ENCODE peak calls at places on chromosomes 12 and 14, in six cellular contexts. One of them, this sample, is unnamed.

GRCh38 chr12:82937151-82937550 is 250.4 kb downstream of the TMTC2 start:
- DNase-seq in stimulated activated CD8-positive, alpha-beta memory T cell treated with anti-CD3 and anti-CD28 coated beads, Interleukin-4, amount 100 ng/mL, for 1 hour: no peak
- DNase-seq in RKO: no peak
- DNase-seq in cardiac muscle cell: peak
- DNase-seq in testis: no peak
- DNase-seq in mesenchymal stem cell: no peak
- DNase-seq in this sample: no peak

GRCh38 chr12:103268831-103269514 is 226.8 kb downstream of the C12orf42 start:
- DNase-seq in cardiac muscle cell: no peak
- DNase-seq in mesenchymal stem cell: no peak
- DNase-seq in stimulated activated CD8-positive, alpha-beta memory T cell treated with anti-CD3 and anti-CD28 coated beads, Interleukin-4, amount 100 ng/mL, for 1 hour: no peak
- DNase-seq in RKO: no peak
- DNase-seq in testis: no peak
- DNase-seq in this sample: no peak

GRCh38 chr14:103281496-103282231 is 52.4 kb upstream of the EIF5 start:
- DNase-seq in RKO: peak
- DNase-seq in testis: peak
- DNase-seq in mesenchymal stem cell: peak
- DNase-seq in stimulated activated CD8-positive, alpha-beta memory T cell treated with anti-CD3 and anti-CD28 coated beads, Interleukin-4, amount 100 ng/mL, for 1 hour: no peak
- DNase-seq in cardiac muscle cell: peak
- DNase-seq in this sample: peak

GRCh38 chr12:32290411-32290810 is 108.9 kb upstream of the FGD4 start:
- DNase-seq in mesenchymal stem cell: no peak
- DNase-seq in cardiac muscle cell: peak
- DNase-seq in testis: no peak
- DNase-seq in stimulated activated CD8-positive, alpha-beta memory T cell treated with anti-CD3 and anti-CD28 coated beads, Interleukin-4, amount 100 ng/mL, for 1 hour: no peak
- DNase-seq in RKO: no peak
- DNase-seq in this sample: peak

GRCh38 chr12:114933428-114934160 is 249.6 kb upstream of the TBX3 start:
- DNase-seq in stimulated activated CD8-positive, alpha-beta memory T cell treated with anti-CD3 and anti-CD28 coated beads, Interleukin-4, amount 100 ng/mL, for 1 hour: no peak
- DNase-seq in testis: no peak
- DNase-seq in RKO: peak
- DNase-seq in mesenchymal stem cell: peak
- DNase-seq in cardiac muscle cell: peak
- DNase-seq in this sample: peak

GRCh38 chr14:90602088-90602687 is 205.4 kb downstream of the CALM1 start:
- DNase-seq in testis: no peak
- DNase-seq in mesenchymal stem cell: no peak
- DNase-seq in cardiac muscle cell: no peak
- DNase-seq in stimulated activated CD8-positive, alpha-beta memory T cell treated with anti-CD3 and anti-CD28 coated beads, Interleukin-4, amount 100 ng/mL, for 1 hour: no peak
- DNase-seq in RKO: no peak
- DNase-seq in this sample: no peak

GRCh38 chr12:125111403-125111802 is 46.2 kb downstream of the AACS start:
- DNase-seq in testis: no peak
- DNase-seq in stimulated activated CD8-positive, alpha-beta memory T cell treated with anti-CD3 and anti-CD28 coated beads, Interleukin-4, amount 100 ng/mL, for 1 hour: no peak
- DNase-seq in mesenchymal stem cell: no peak
- DNase-seq in cardiac muscle cell: peak
- DNase-seq in RKO: no peak
- DNase-seq in this sample: no peak

GRCh38 chr12:55716582-55717396 is 943 bp downstream of the BLOC1S1 start:
- DNase-seq in RKO: peak
- DNase-seq in mesenchymal stem cell: no peak
- DNase-seq in stimulated activated CD8-positive, alpha-beta memory T cell treated with anti-CD3 and anti-CD28 coated beads, Interleukin-4, amount 100 ng/mL, for 1 hour: no peak
- DNase-seq in cardiac muscle cell: no peak
- DNase-seq in testis: no peak
- DNase-seq in this sample: no peak

GRCh38 chr14:26738571-26738970 is 140.7 kb upstream of the NOVA1 start:
- DNase-seq in RKO: no peak
- DNase-seq in testis: no peak
- DNase-seq in stimulated activated CD8-positive, alpha-beta memory T cell treated with anti-CD3 and anti-CD28 coated beads, Interleukin-4, amount 100 ng/mL, for 1 hour: no peak
- DNase-seq in mesenchymal stem cell: no peak
- DNase-seq in cardiac muscle cell: peak
- DNase-seq in this sample: no peak

GRCh38 chr12:991350-992278 is 591 bp downstream of the ERC1 start:
- DNase-seq in RKO: peak
- DNase-seq in mesenchymal stem cell: peak
- DNase-seq in testis: peak
- DNase-seq in stimulated activated CD8-positive, alpha-beta memory T cell treated with anti-CD3 and anti-CD28 coated beads, Interleukin-4, amount 100 ng/mL, for 1 hour: no peak
- DNase-seq in cardiac muscle cell: no peak
- DNase-seq in this sample: no peak

GRCh38 chr14:28152453-28153044 is 614.0 kb upstream of the FOXG1 start:
- DNase-seq in testis: no peak
- DNase-seq in stimulated activated CD8-positive, alpha-beta memory T cell treated with anti-CD3 and anti-CD28 coated beads, Interleukin-4, amount 100 ng/mL, for 1 hour: no peak
- DNase-seq in cardiac muscle cell: no peak
- DNase-seq in RKO: no peak
- DNase-seq in mesenchymal stem cell: no peak
- DNase-seq in this sample: no peak

GRCh38 chr14:22391908-22392307 is 197.1 kb downstream of the DAD1 start:
- DNase-seq in RKO: peak
- DNase-seq in stimulated activated CD8-positive, alpha-beta memory T cell treated with anti-CD3 and anti-CD28 coated beads, Interleukin-4, amount 100 ng/mL, for 1 hour: no peak
- DNase-seq in cardiac muscle cell: peak
- DNase-seq in testis: peak
- DNase-seq in mesenchymal stem cell: peak
- DNase-seq in this sample: peak

GRCh38 chr14:70888681-70889175 is 18.5 kb upstream of the PCNX1 start:
- DNase-seq in RKO: no peak
- DNase-seq in testis: no peak
- DNase-seq in cardiac muscle cell: peak
- DNase-seq in mesenchymal stem cell: peak
- DNase-seq in stimulated activated CD8-positive, alpha-beta memory T cell treated with anti-CD3 and anti-CD28 coated beads, Interleukin-4, amount 100 ng/mL, for 1 hour: no peak
- DNase-seq in this sample: peak

GRCh38 chr12:25052191-25053020 is 103.5 kb upstream of the BCAT1 start:
- DNase-seq in mesenchymal stem cell: no peak
- DNase-seq in cardiac muscle cell: peak
- DNase-seq in testis: no peak
- DNase-seq in RKO: no peak
- DNase-seq in stimulated activated CD8-positive, alpha-beta memory T cell treated with anti-CD3 and anti-CD28 coated beads, Interleukin-4, amount 100 ng/mL, for 1 hour: peak
- DNase-seq in this sample: no peak

This sample was measured in brain microvascular endothelial cell.